ENCODE peak calls at places on chromosomes 13 and 19, in six cellular contexts. P is neuronal stem cell; D is endodermal cell; C is endothelial cell of umbilical vein; I is heart right ventricle; K is naive thymus-derived CD4-positive, alpha-beta T cell. G is an unnamed sample. For H3K9me3 and H3K4me1, the result is how much of the 10 kb centered on the place peaks cover.

GRCh38 chr19:57559008-57559403 is 657 bp downstream of the ZNF550 start:
- DNase-seq in K (no peak), P (no peak), I (peak), C (peak), D (peak), G (no peak)

GRCh38 chr19:5127710-5128109 is 158.8 kb downstream of the KDM4B start:
- DNase-seq in D (peak), K (no peak), P (no peak), C (no peak), I (no peak), G (no peak)

GRCh38 chr19:44648536-44649370 is 5.0 kb downstream of the PVR start:
- DNase-seq in D (no peak), C (peak), K (no peak), P (no peak), I (peak), G (no peak)

GRCh38 chr13:95296326-95296939 is 4.8 kb downstream of the ABCC4 start:
- DNase-seq in I (peak), K (no peak), D (peak), C (peak), P (no peak), G (no peak)

GRCh38 chr13:49220035-49220855 is at the start of gene MLNR:
- DNase-seq in P (peak), C (peak), K (peak), I (peak), D (peak), G (no peak)

GRCh38 chr19:43467276-43467675 is 1.9 kb upstream of the LYPD3 start:
- DNase-seq in D (no peak), K (no peak), C (no peak), P (no peak), I (no peak), G (no peak)

GRCh38 chr13:95509521-95510315 is 42.8 kb upstream of the CLDN10 start:
- DNase-seq in I (no peak), P (no peak), C (no peak), D (no peak), K (no peak), G (no peak)

GRCh38 chr13:109644956-109645355 is 141.4 kb downstream of the IRS2 start:
- DNase-seq in K (no peak), C (no peak), I (no peak), P (no peak), D (no peak), G (no peak)

GRCh38 chr19:48877900-48878218 is 5.6 kb downstream of the PPP1R15A start:
- DNase-seq in K (no peak), I (no peak), C (peak), D (no peak), P (no peak), G (no peak)

GRCh38 chr19:48968813-48969218 is 3.7 kb downstream of the FTL start:
- DNase-seq in K (no peak), P (no peak), I (no peak), C (no peak), D (no peak), G (no peak)

GRCh38 chr13:39321578-39321977 is 281.4 kb downstream of the LHFPL6 start:
- DNase-seq in I (no peak), D (no peak), K (no peak), C (no peak), P (no peak), G (no peak)

GRCh38 chr19:2230029-2230531 is 6.0 kb downstream of the PLEKHJ1 start:
- DNase-seq in D (no peak), P (no peak), C (no peak), I (no peak), K (no peak), G (no peak)

GRCh38 chr19:14843169-14843568 is 5.6 kb downstream of the OR7A10 start:
- DNase-seq in K (no peak), D (no peak), P (no peak), I (no peak), C (no peak), G (no peak)

GRCh38 chr13:111346281-111346680 is 25.8 kb downstream of the TEX29 start:
- DNase-seq in D (no peak), C (no peak), K (no peak), I (no peak), P (no peak), G (no peak)

GRCh38 chr19:2537544-2537943 is 61.6 kb downstream of the GADD45B start:
- DNase-seq in P (no peak), D (no peak), C (no peak), I (no peak), K (no peak), G (no peak)

GRCh38 chr13:69935043-69935442 is 172.6 kb upstream of the ATXN8OS start:
- DNase-seq in K (no peak), D (no peak), I (no peak), P (no peak), C (no peak), G (no peak)

GRCh38 chr13:47215741-47216140 is 318.9 kb upstream of the HTR2A start:
- DNase-seq in D (peak), P (no peak), K (no peak), I (no peak), C (no peak), G (no peak)

GRCh38 chr13:101977475-101977874 is 424.4 kb downstream of the FGF14 start:
- DNase-seq in C (no peak), I (no peak), P (no peak), K (no peak), D (no peak), G (no peak)

GRCh38 chr13:108947551-108948030 is 318.2 kb downstream of the MYO16 start:
- DNase-seq in C (no peak), P (no peak), I (no peak), K (no peak), D (no peak), G (no peak)

GRCh38 chr13:34349091-34349722 is 531.3 kb downstream of the RFC3 start:
- DNase-seq in K (no peak), C (peak), I (peak), P (no peak), D (no peak), G (no peak)

GRCh38 chr19:58056861-58057260 is 2.2 kb upstream of the ZNF135 start:
- DNase-seq in K (no peak), P (no peak), I (no peak), C (no peak), D (no peak), G (no peak)

GRCh38 chr19:10830941-10831779 is 4.9 kb downstream of the TMED1 start:
- DNase-seq in D (no peak), I (no peak), K (no peak), C (no peak), P (no peak), G (no peak)

GRCh38 chr19:15293751-15294505 is 38.4 kb downstream of the BRD4 start:
- DNase-seq in I (no peak), P (no peak), K (no peak), C (no peak), D (no peak), G (no peak)

GRCh38 chr19:38831142-38831605 is 420 bp downstream of the ECH1 start:
- DNase-seq in K (no peak), C (peak), P (no peak), D (peak), I (peak), G (no peak)

GRCh38 chr19:14471436-14472187 is 3.5 kb downstream of the PTGER1 start:
- DNase-seq in C (no peak), P (no peak), I (no peak), K (no peak), D (no peak), G (no peak)

GRCh38 chr19:18791315-18791678 is 192 bp upstream of the COMP start:
- DNase-seq in C (no peak), D (no peak), P (no peak), K (no peak), I (no peak), G (no peak)

GRCh38 chr13:32029684-32030083 is 1.9 kb upstream of the FRY start:
- DNase-seq in D (no peak), K (no peak), P (no peak), C (no peak), I (no peak), G (no peak)

GRCh38 chr19:35879770-35880317 is 11.5 kb downstream of the APLP1 start:
- DNase-seq in I (peak), D (peak), P (peak), K (peak), C (peak), G (peak)

GRCh38 chr13:51679616-51680015 is 95.4 kb downstream of the WDFY2 start:
- DNase-seq in P (no peak), D (no peak), K (no peak), C (no peak), I (no peak), G (no peak)

GRCh38 chr13:28321751-28322150 is 173.2 kb downstream of the FLT1 start:
- DNase-seq in D (no peak), I (no peak), C (no peak), K (no peak), P (no peak), G (no peak)

GRCh38 chr13:94608586-94608985 is 6.9 kb downstream of the GPR180 start:
- DNase-seq in K (no peak), P (no peak), D (no peak), I (no peak), C (no peak), G (no peak)

GRCh38 chr19:47093841-47094240 is 19.7 kb downstream of the ZC3H4 start:
- DNase-seq in I (no peak), D (no peak), C (no peak), K (no peak), P (no peak), G (no peak)

GRCh38 chr19:49339364-49340068 is 4.3 kb downstream of the CD37 start:
- DNase-seq in I (peak), C (peak), K (no peak), P (peak), D (peak), G (no peak)

GRCh38 chr19:12187625-12188024 is 24.7 kb downstream of the ZNF136 start:
- DNase-seq in D (no peak), C (no peak), I (no peak), K (no peak), P (no peak), G (no peak)
- H3K9me3 ChIP-seq in D (half or more), C (under half), I (under half), K (under half), P (under half), G (under half)

GRCh38 chr19:55372316-55373081 is 2.2 kb upstream of the IL11 start:
- DNase-seq in P (no peak), I (no peak), D (peak), C (no peak), K (no peak), G (no peak)
- H3K4me1 ChIP-seq in P (under half), I (under half), D (under half), C (under half), K (under half), G (under half)

DNA sequence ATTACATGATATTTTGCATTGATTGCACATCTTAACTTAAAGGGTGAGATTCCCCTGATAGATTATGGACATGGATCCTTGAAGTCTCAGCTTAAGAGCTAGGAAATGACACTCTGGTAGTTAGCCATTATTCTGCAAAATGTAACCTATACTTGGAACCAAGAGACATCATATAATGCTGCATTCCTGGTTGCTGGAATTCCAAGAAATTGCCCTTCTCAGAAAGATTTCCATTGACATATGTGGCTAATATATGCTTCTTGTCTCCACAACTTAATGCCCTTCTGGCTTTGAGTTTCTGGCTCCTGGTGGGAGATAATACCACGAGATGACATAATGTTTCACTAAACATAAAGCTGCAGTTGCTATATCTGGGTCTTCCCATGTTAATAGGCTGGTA is 204.4 kb upstream of the TRPC4 start:
- DNase-seq in K (no peak), P (no peak), C (no peak), D (no peak), I (no peak), G (no peak)
- H3K9me3 ChIP-seq in K (under half), P (under half), C (under half), D (under half), I (under half), G (under half)

DNA sequence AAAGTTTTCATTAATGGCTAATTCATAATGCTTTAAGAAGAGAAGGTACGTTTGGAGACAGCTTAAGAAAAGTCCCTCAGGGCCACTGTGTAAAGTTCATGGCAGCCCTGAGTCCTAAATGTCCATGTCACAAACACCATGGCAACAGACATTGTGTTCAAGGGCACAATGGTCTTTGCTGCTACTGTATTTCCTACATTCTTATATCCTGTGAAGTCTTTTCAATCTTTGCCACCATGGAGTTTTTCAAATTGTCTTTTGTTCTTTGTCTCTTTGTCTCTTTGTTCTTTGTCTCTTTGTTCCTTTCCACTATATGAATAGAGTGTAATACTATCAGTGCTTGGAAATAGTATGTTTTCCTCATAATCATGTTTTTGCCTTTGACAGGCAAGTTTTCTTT is 178.8 kb downstream of the VWA8 start:
- DNase-seq in I (no peak), D (no peak), P (peak), C (no peak), K (no peak), G (no peak)
- H3K4me1 ChIP-seq in I (under half), D (under half), P (under half), C (under half), K (under half), G (under half)

DNA sequence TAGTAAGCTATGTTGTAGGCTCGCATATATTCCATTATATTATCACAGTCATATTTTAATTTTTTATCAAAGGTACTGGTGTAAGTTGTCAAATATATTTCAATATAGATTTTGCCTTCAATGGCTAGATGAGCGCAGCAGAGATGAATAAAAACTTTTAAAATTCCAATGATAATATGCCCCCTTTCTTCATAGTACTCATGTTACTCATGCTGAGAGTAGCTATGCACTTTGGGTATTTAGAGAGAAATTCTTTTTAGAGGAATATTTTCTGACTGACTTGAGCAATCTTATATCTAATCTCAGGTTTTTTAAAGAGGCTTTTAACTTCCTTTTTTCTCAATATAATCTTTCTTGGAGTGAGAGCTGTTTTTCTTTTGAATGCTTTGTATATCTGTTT is 11.4 kb downstream of the ZNF254 start:
- DNase-seq in C (no peak), D (no peak), K (no peak), P (no peak), I (no peak), G (no peak)
- H3K9me3 ChIP-seq in C (under half), D (under half), K (under half), P (under half), I (under half), G (under half)

GRCh38 chr19:51368366-51369282 is at the start of gene CLDND2:
- DNase-seq in C (no peak), I (no peak), D (peak), P (no peak), K (no peak), G (no peak)
- H3K4me1 ChIP-seq in C (under half), I (under half), D (under half), P (under half), K (under half), G (under half)

GRCh38 chr13:98297043-98297442 is 120.0 kb upstream of the RNF113B start:
- DNase-seq in I (no peak), C (no peak), P (no peak), D (no peak), K (no peak), G (no peak)

GRCh38 chr13:98295371-98295770 is 118.3 kb upstream of the RNF113B start:
- DNase-seq in C (no peak), D (no peak), P (no peak), I (no peak), K (no peak), G (no peak)

GRCh38 chr13:98291658-98292057 is 114.6 kb upstream of the RNF113B start:
- DNase-seq in K (no peak), P (no peak), I (no peak), D (peak), C (no peak), G (no peak)

GRCh38 chr13:98293103-98293502 is 116.0 kb upstream of the RNF113B start:
- DNase-seq in D (no peak), P (no peak), K (no peak), C (no peak), I (no peak), G (no peak)

DNA sequence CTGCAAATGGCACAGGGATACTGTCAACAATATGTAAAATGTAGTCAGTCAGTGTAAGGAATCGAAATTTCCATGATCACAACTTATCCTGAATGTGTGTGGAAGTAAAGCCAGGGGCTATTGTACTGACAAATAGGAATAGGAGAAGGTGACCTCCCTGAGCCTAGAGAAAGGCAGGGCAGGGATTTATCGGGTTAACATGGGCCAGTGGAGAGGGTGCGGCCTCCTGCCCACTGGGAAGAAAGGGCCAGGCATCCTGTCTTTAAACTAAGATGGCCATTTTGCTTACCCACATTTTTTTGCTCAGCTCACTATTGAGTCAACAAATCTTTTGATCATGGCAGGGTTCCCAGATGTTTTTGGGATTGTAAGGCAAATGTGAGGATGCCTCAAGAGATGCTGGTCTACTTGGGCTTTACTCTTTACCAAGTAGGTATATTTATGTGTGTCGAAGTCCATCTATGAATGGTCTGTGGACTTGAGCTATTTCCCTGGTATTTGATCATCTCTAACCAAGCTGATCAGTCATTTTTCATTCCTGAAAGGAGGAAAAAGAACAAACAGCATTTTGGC is 116.6 kb upstream of the RNF113B start:
- DNase-seq in D (no peak), C (no peak), I (no peak), P (no peak), K (no peak), G (no peak)
- H3K9me3 ChIP-seq in D (under half), C (under half), I (under half), P (under half), K (under half), G (under half)

DNA sequence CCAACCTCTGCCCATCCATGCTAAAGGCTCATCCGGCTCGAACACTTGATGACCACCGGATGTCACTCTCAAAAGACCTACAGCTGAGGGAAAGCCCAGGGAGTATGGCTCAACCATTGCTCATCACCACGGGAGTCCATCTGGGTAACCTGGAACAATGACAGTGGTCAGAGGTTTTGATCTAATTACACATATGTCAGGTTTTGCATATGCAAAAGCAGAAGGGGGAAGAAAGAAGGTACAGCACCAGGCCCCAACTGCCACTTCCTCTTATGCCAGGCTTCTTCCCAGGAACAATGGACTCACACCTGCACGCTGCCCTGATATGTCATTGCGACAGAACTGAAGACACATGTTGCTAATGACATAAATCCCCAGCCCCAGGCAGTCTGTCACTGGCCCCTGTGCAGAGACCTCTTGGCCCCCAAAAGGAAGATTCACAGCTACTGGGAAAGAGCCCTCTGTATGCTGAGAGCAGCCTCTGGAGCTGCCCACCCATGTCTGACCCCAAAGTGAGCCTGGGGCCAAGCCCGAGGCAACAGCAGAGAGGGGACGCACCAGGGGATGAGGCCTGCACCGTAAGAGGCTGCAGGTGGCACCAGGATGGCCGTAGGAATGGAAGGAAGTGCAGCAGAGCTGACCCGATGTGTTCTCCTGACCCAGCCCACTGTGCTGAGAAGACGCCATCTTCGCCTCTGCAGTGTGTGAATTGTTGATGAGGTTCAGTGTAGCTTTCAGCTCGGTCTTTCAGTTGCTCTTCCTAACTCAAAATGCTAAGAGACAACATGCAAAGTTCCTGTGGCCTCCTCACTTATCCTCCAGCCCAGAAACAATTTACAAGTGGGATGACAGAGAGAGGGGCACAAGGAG is 26.3 kb downstream of the EPS15L1 start:
- DNase-seq in P (no peak), D (no peak), K (no peak), I (no peak), C (no peak), G (no peak)
- H3K4me1 ChIP-seq in P (under half), D (under half), K (under half), I (under half), C (under half), G (under half)

G was measured in iPS DF 6.9.